ENCODE peak calls at places on chromosomes 12 and 14, in five cellular contexts. One of them, this sample, is unnamed.

GRCh38 chr12:29376118-29376517 is 4.9 kb downstream of the ERGIC2 start:
- DNase-seq in esophagus squamous epithelium: no peak
- DNase-seq in CD8-positive, alpha-beta T cell: no peak
- DNase-seq in fibroblast of mammary gland: no peak
- DNase-seq in A549: no peak
- DNase-seq in this sample: no peak

GRCh38 chr14:87868920-87869319 is 124.1 kb downstream of the GALC start:
- DNase-seq in esophagus squamous epithelium: no peak
- DNase-seq in CD8-positive, alpha-beta T cell: no peak
- DNase-seq in fibroblast of mammary gland: no peak
- DNase-seq in A549: no peak
- DNase-seq in this sample: no peak

GRCh38 chr12:93135286-93136239 is 206.5 kb upstream of the EEA1 start:
- DNase-seq in esophagus squamous epithelium: no peak
- DNase-seq in CD8-positive, alpha-beta T cell: no peak
- DNase-seq in fibroblast of mammary gland: peak; percentile 57
- DNase-seq in A549: no peak
- DNase-seq in this sample: no peak

GRCh38 chr14:90804292-90804671 is 11.9 kb downstream of the TTC7B start:
- DNase-seq in esophagus squamous epithelium: no peak
- DNase-seq in CD8-positive, alpha-beta T cell: no peak
- DNase-seq in fibroblast of mammary gland: no peak
- DNase-seq in A549: no peak
- DNase-seq in this sample: no peak

GRCh38 chr12:107356266-107356936 is 263.1 kb upstream of the CRY1 start:
- DNase-seq in esophagus squamous epithelium: no peak
- DNase-seq in CD8-positive, alpha-beta T cell: no peak
- DNase-seq in fibroblast of mammary gland: peak; percentile 84
- DNase-seq in A549: no peak
- DNase-seq in this sample: no peak

GRCh38 chr14:104131968-104132732 is 6.2 kb upstream of the KIF26A start:
- DNase-seq in esophagus squamous epithelium: no peak
- DNase-seq in CD8-positive, alpha-beta T cell: no peak
- DNase-seq in fibroblast of mammary gland: no peak
- DNase-seq in A549: no peak
- DNase-seq in this sample: no peak

GRCh38 chr14:85564841-85565527 is 35.0 kb downstream of the FLRT2 start:
- DNase-seq in esophagus squamous epithelium: no peak
- DNase-seq in CD8-positive, alpha-beta T cell: no peak
- DNase-seq in fibroblast of mammary gland: no peak
- DNase-seq in A549: no peak
- DNase-seq in this sample: no peak

GRCh38 chr12:58765653-58766554 is 154.4 kb downstream of the LRIG3 start:
- DNase-seq in esophagus squamous epithelium: no peak
- DNase-seq in CD8-positive, alpha-beta T cell: no peak
- DNase-seq in fibroblast of mammary gland: no peak
- DNase-seq in A549: no peak
- DNase-seq in this sample: no peak

GRCh38 chr14:99566009-99566389 is 38.0 kb downstream of the CCDC85C start:
- DNase-seq in esophagus squamous epithelium: no peak
- DNase-seq in CD8-positive, alpha-beta T cell: no peak
- DNase-seq in fibroblast of mammary gland: no peak
- DNase-seq in A549: no peak
- DNase-seq in this sample: no peak

GRCh38 chr14:91286530-91286937 is 42.0 kb upstream of the GPR68 start:
- DNase-seq in esophagus squamous epithelium: no peak
- DNase-seq in CD8-positive, alpha-beta T cell: peak; percentile 62
- DNase-seq in fibroblast of mammary gland: peak; percentile 75
- DNase-seq in A549: peak; percentile 88
- DNase-seq in this sample: no peak

GRCh38 chr14:21098892-21099595 is 589 bp upstream of the ZNF219 start:
- DNase-seq in esophagus squamous epithelium: no peak
- DNase-seq in CD8-positive, alpha-beta T cell: no peak
- DNase-seq in fibroblast of mammary gland: no peak
- DNase-seq in A549: no peak
- DNase-seq in this sample: no peak

GRCh38 chr14:54722791-54723432 is 156.0 kb downstream of the SAMD4A start:
- DNase-seq in esophagus squamous epithelium: no peak
- DNase-seq in CD8-positive, alpha-beta T cell: no peak
- DNase-seq in fibroblast of mammary gland: peak; percentile 41
- DNase-seq in A549: peak; percentile 31
- DNase-seq in this sample: no peak

GRCh38 chr12:16573652-16574077 is 32.3 kb downstream of the LMO3 start:
- DNase-seq in esophagus squamous epithelium: no peak
- DNase-seq in CD8-positive, alpha-beta T cell: no peak
- DNase-seq in fibroblast of mammary gland: peak; percentile 60
- DNase-seq in A549: no peak
- DNase-seq in this sample: no peak

GRCh38 chr14:32225378-32225920 is 22.4 kb upstream of the RNU6-8 start:
- DNase-seq in esophagus squamous epithelium: no peak
- DNase-seq in CD8-positive, alpha-beta T cell: no peak
- DNase-seq in fibroblast of mammary gland: no peak
- DNase-seq in A549: no peak
- DNase-seq in this sample: no peak

GRCh38 chr12:125218952-125219351 is 153.7 kb downstream of the AACS start:
- DNase-seq in esophagus squamous epithelium: no peak
- DNase-seq in CD8-positive, alpha-beta T cell: no peak
- DNase-seq in fibroblast of mammary gland: peak; percentile 14
- DNase-seq in A549: no peak
- DNase-seq in this sample: no peak

GRCh38 chr14:20657216-20658211 is 16.0 kb upstream of the OR6S1 start:
- DNase-seq in esophagus squamous epithelium: no peak
- DNase-seq in CD8-positive, alpha-beta T cell: no peak
- DNase-seq in fibroblast of mammary gland: peak; percentile 53
- DNase-seq in A549: peak; percentile 83
- DNase-seq in this sample: no peak

GRCh38 chr12:14417717-14418116 is 52.2 kb downstream of the ATF7IP start:
- DNase-seq in esophagus squamous epithelium: no peak
- DNase-seq in CD8-positive, alpha-beta T cell: peak; percentile 48
- DNase-seq in fibroblast of mammary gland: peak; percentile 93
- DNase-seq in A549: no peak
- DNase-seq in this sample: peak; percentile 79

GRCh38 chr12:26252946-26253345 is 57.6 kb downstream of the SSPN start:
- DNase-seq in esophagus squamous epithelium: no peak
- DNase-seq in CD8-positive, alpha-beta T cell: no peak
- DNase-seq in fibroblast of mammary gland: no peak
- DNase-seq in A549: no peak
- DNase-seq in this sample: no peak

GRCh38 chr14:55115861-55116245 is 13.2 kb upstream of the LGALS3 start:
- DNase-seq in esophagus squamous epithelium: no peak
- DNase-seq in CD8-positive, alpha-beta T cell: no peak
- DNase-seq in fibroblast of mammary gland: no peak
- DNase-seq in A549: no peak
- DNase-seq in this sample: no peak

GRCh38 chr12:108373111-108373510 is 34.0 kb upstream of the CMKLR1 start:
- DNase-seq in esophagus squamous epithelium: no peak
- DNase-seq in CD8-positive, alpha-beta T cell: no peak
- DNase-seq in fibroblast of mammary gland: no peak
- DNase-seq in A549: no peak
- DNase-seq in this sample: no peak

GRCh38 chr14:98906123-98906995 is 365.6 kb downstream of the BCL11B start:
- DNase-seq in esophagus squamous epithelium: no peak
- DNase-seq in CD8-positive, alpha-beta T cell: no peak
- DNase-seq in fibroblast of mammary gland: peak; percentile 12
- DNase-seq in A549: peak; percentile 71
- DNase-seq in this sample: no peak

GRCh38 chr12:118374909-118375308 is 1.4 kb upstream of the SUDS3 start:
- DNase-seq in esophagus squamous epithelium: no peak
- DNase-seq in CD8-positive, alpha-beta T cell: no peak
- DNase-seq in fibroblast of mammary gland: peak; percentile 81
- DNase-seq in A549: no peak
- DNase-seq in this sample: no peak

GRCh38 chr12:43806737-43807072 is 588 bp upstream of the TWF1 start:
- DNase-seq in esophagus squamous epithelium: no peak
- DNase-seq in CD8-positive, alpha-beta T cell: no peak
- DNase-seq in fibroblast of mammary gland: peak; percentile 6
- DNase-seq in A549: no peak
- DNase-seq in this sample: no peak

GRCh38 chr14:105411017-105411941 is 8.3 kb upstream of the MTA1 start:
- DNase-seq in esophagus squamous epithelium: no peak
- DNase-seq in CD8-positive, alpha-beta T cell: no peak
- DNase-seq in fibroblast of mammary gland: peak; percentile 17
- DNase-seq in A549: peak; percentile 72
- DNase-seq in this sample: no peak

GRCh38 chr14:101037021-101037817 is 133.7 kb upstream of the RTL1 start:
- DNase-seq in esophagus squamous epithelium: no peak
- DNase-seq in CD8-positive, alpha-beta T cell: no peak
- DNase-seq in fibroblast of mammary gland: no peak
- DNase-seq in A549: no peak
- DNase-seq in this sample: no peak

GRCh38 chr14:61562321-61563161 is 132.8 kb upstream of the HIF1A start:
- DNase-seq in esophagus squamous epithelium: no peak
- DNase-seq in CD8-positive, alpha-beta T cell: no peak
- DNase-seq in fibroblast of mammary gland: peak; percentile 100
- DNase-seq in A549: peak; percentile 95
- DNase-seq in this sample: peak; percentile 100

GRCh38 chr14:61561144-61561543 is 134.2 kb upstream of the HIF1A start:
- DNase-seq in esophagus squamous epithelium: no peak
- DNase-seq in CD8-positive, alpha-beta T cell: no peak
- DNase-seq in fibroblast of mammary gland: peak; percentile 76
- DNase-seq in A549: peak; percentile 72
- DNase-seq in this sample: no peak

GRCh38 chr14:61563162-61563511 is 132.2 kb upstream of the HIF1A start:
- DNase-seq in esophagus squamous epithelium: no peak
- DNase-seq in CD8-positive, alpha-beta T cell: no peak
- DNase-seq in fibroblast of mammary gland: no peak
- DNase-seq in A549: no peak
- DNase-seq in this sample: no peak

GRCh38 chr14:61560323-61560722 is 135.0 kb upstream of the HIF1A start:
- DNase-seq in esophagus squamous epithelium: no peak
- DNase-seq in CD8-positive, alpha-beta T cell: no peak
- DNase-seq in fibroblast of mammary gland: peak; percentile 35
- DNase-seq in A549: no peak
- DNase-seq in this sample: no peak

GRCh38 chr14:61561657-61562276 is 133.5 kb upstream of the HIF1A start:
- DNase-seq in esophagus squamous epithelium: peak; percentile 22
- DNase-seq in CD8-positive, alpha-beta T cell: no peak
- DNase-seq in fibroblast of mammary gland: peak; percentile 98
- DNase-seq in A549: peak; percentile 77
- DNase-seq in this sample: peak; percentile 100
- TF ChIP-seq CTCF in esophagus squamous epithelium: no peak
- TF ChIP-seq CTCF in CD8-positive, alpha-beta T cell: no peak
- TF ChIP-seq CTCF in fibroblast of mammary gland: peak; percentile 0
- TF ChIP-seq CTCF in A549: no peak
- TF ChIP-seq CTCF in this sample: no peak

GRCh38 chr14:61252354-61253063 is 28.6 kb downstream of the TMEM30B start:
- DNase-seq in esophagus squamous epithelium: peak; percentile 11
- DNase-seq in CD8-positive, alpha-beta T cell: peak; percentile 13
- DNase-seq in fibroblast of mammary gland: peak; percentile 97
- DNase-seq in A549: peak; percentile 83
- DNase-seq in this sample: peak; percentile 87
- H3K4me3 ChIP-seq in esophagus squamous epithelium: no peak overlapping the region
- H3K4me3 ChIP-seq in CD8-positive, alpha-beta T cell: no peak overlapping the region
- H3K4me3 ChIP-seq in fibroblast of mammary gland: no peak overlapping the region
- H3K4me3 ChIP-seq in A549: no peak overlapping the region
- H3K4me3 ChIP-seq in this sample: no peak overlapping the region

GRCh38 chr12:9079883-9080673 is 35.6 kb downstream of the A2M start:
- DNase-seq in esophagus squamous epithelium: no peak
- DNase-seq in CD8-positive, alpha-beta T cell: no peak
- DNase-seq in fibroblast of mammary gland: no peak
- DNase-seq in A549: no peak
- DNase-seq in this sample: no peak
- TF ChIP-seq CTCF in esophagus squamous epithelium: no peak
- TF ChIP-seq CTCF in CD8-positive, alpha-beta T cell: no peak
- TF ChIP-seq CTCF in fibroblast of mammary gland: no peak
- TF ChIP-seq CTCF in A549: no peak
- TF ChIP-seq CTCF in this sample: no peak

DNA sequence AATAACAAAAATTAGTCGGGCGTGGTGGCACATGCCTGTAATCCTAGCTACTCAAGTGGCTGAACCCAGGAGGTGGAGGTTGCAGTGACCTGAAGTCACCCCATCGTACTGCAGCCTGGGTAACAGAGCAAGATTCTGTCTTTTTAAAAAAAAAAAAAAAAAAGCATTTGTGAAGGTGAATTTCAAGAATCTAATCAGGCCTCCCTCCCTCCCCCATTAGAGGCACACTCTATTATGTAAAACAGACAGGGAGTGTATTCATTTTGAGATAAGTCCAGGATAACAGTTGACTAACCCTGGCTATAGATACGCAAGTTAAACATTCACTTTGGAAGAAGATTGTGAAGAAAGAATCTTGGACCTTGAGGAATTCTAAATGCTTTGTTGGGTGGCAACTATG is 2.9 kb downstream of the RESF1 start:
- DNase-seq in esophagus squamous epithelium: no peak
- DNase-seq in CD8-positive, alpha-beta T cell: no peak
- DNase-seq in fibroblast of mammary gland: no peak
- DNase-seq in A549: no peak
- DNase-seq in this sample: no peak
- H3K4me3 ChIP-seq in esophagus squamous epithelium: peak overlapping the region; percentile 79
- H3K4me3 ChIP-seq in CD8-positive, alpha-beta T cell: peak overlapping the region; percentile 75
- H3K4me3 ChIP-seq in fibroblast of mammary gland: no peak overlapping the region
- H3K4me3 ChIP-seq in A549: no peak overlapping the region
- H3K4me3 ChIP-seq in this sample: no peak overlapping the region

GRCh38 chr14:60722836-60723217 is 1.3 kb downstream of the SIX4 start:
- DNase-seq in esophagus squamous epithelium: no peak
- DNase-seq in CD8-positive, alpha-beta T cell: no peak
- DNase-seq in fibroblast of mammary gland: peak; percentile 6
- DNase-seq in A549: peak; percentile 15
- DNase-seq in this sample: no peak
- TF ChIP-seq CTCF in esophagus squamous epithelium: no peak
- TF ChIP-seq CTCF in CD8-positive, alpha-beta T cell: no peak
- TF ChIP-seq CTCF in fibroblast of mammary gland: no peak
- TF ChIP-seq CTCF in A549: no peak
- TF ChIP-seq CTCF in this sample: no peak

DNA sequence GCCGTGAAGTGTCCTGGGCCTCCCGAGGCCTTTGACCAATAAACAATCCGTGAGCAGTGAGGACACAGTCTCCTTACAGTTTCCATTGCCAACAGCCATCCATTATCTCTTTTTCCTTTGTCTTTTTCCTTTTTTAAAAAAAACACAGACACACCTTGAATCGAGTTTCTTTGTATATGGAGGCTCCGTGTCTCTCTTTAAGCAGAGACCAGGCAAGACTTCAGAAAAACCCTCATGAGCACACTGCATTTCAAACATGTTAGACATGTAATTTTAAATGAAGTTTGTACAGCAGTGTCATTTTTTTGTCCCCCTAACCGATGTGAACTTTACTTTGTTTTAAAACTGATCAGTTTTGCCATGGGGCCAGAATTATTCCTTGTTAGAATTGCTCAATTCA is 111.1 kb downstream of the SPTSSA start:
- DNase-seq in esophagus squamous epithelium: no peak
- DNase-seq in CD8-positive, alpha-beta T cell: no peak
- DNase-seq in fibroblast of mammary gland: no peak
- DNase-seq in A549: no peak
- DNase-seq in this sample: no peak
- H3K4me3 ChIP-seq in esophagus squamous epithelium: no peak overlapping the region
- H3K4me3 ChIP-seq in CD8-positive, alpha-beta T cell: no peak overlapping the region
- H3K4me3 ChIP-seq in fibroblast of mammary gland: no peak overlapping the region
- H3K4me3 ChIP-seq in A549: no peak overlapping the region
- H3K4me3 ChIP-seq in this sample: no peak overlapping the region

This sample was measured in kidney epithelial cell.